ENCODE peak calls at places on chromosomes 6 and 20, in eight cellular contexts. V is transverse colon, A is suprapubic skin, B is stomach, G is A549, E is ovary, F is K562, D is HepG2. X is an unnamed sample.

GRCh38 chr6:165439928-165440554 is 130.6 kb upstream of the C6orf118 start:
- DNase-seq in B (no peak), V (no peak), G (peak; percentile 69), D (peak; percentile 21), A (no peak), E (no peak), F (peak; percentile 20), X (no peak)

GRCh38 chr6:2448826-2449571 is 203.6 kb upstream of the GMDS start:
- DNase-seq in E (no peak), A (no peak), G (peak; percentile 75), V (peak; percentile 43), F (peak; percentile 72), D (peak; percentile 72), B (peak; percentile 44), X (no peak)

GRCh38 chr6:9704989-9705388 is 709.9 kb downstream of the TFAP2A start:
- DNase-seq in D (peak; percentile 3), G (peak; percentile 64), F (no peak), A (no peak), E (no peak), V (no peak), B (no peak), X (no peak)

GRCh38 chr20:58222446-58222845 is 6.0 kb downstream of the ANKRD60 start:
- DNase-seq in D (no peak), B (no peak), V (no peak), E (no peak), A (no peak), G (no peak), F (no peak), X (no peak)

GRCh38 chr20:645318-646106 is 7.5 kb downstream of the SRXN1 start:
- DNase-seq in B (peak; percentile 71), G (peak; percentile 87), A (peak; percentile 74), V (peak; percentile 74), E (peak; percentile 58), F (peak; percentile 82), D (peak; percentile 90), X (peak; percentile 38)

GRCh38 chr6:111950661-111951426 is 77.6 kb upstream of the FYN start:
- DNase-seq in F (no peak), B (no peak), D (no peak), V (no peak), G (no peak), A (peak; percentile 64), E (no peak), X (no peak)

GRCh38 chr20:57647006-57647932 is 27.0 kb upstream of the ZBP1 start:
- DNase-seq in F (no peak), E (no peak), A (peak; percentile 29), G (no peak), V (no peak), B (no peak), D (no peak), X (no peak)

GRCh38 chr6:1746919-1747460 is 137.3 kb downstream of the FOXC1 start:
- DNase-seq in A (no peak), B (no peak), V (no peak), D (no peak), G (no peak), F (no peak), E (no peak), X (no peak)

GRCh38 chr20:62501801-62502495 is 26.2 kb upstream of the GATA5 start:
- DNase-seq in E (no peak), D (no peak), F (peak; percentile 37), V (no peak), G (peak; percentile 46), B (no peak), A (no peak), X (no peak)

GRCh38 chr20:61885759-61886715 is 179.6 kb downstream of the TAF4 start:
- DNase-seq in E (no peak), D (no peak), A (no peak), G (no peak), F (no peak), B (no peak), V (no peak), X (no peak)

GRCh38 chr20:32560989-32561830 is 23.9 kb downstream of the NOL4L start:
- DNase-seq in A (no peak), V (no peak), E (no peak), F (no peak), G (no peak), B (no peak), D (no peak), X (no peak)

GRCh38 chr6:130377911-130378310 is 12.1 kb downstream of the TMEM200A start:
- DNase-seq in B (no peak), V (peak; percentile 65), D (no peak), G (no peak), F (no peak), E (no peak), A (no peak), X (no peak)

GRCh38 chr6:73706971-73707370 is 11.0 kb downstream of the CD109 start:
- DNase-seq in D (no peak), V (no peak), A (no peak), G (no peak), E (no peak), B (no peak), F (no peak), X (no peak)

GRCh38 chr6:73704798-73705197 is 8.8 kb downstream of the CD109 start:
- DNase-seq in G (no peak), V (no peak), F (no peak), D (no peak), A (no peak), B (no peak), E (no peak), X (no peak)

GRCh38 chr6:73702444-73702843 is 6.4 kb downstream of the CD109 start:
- DNase-seq in B (no peak), V (no peak), G (no peak), D (no peak), F (no peak), A (no peak), E (no peak), X (no peak)

GRCh38 chr6:73703514-73703913 is 7.5 kb downstream of the CD109 start:
- DNase-seq in A (no peak), D (no peak), F (no peak), G (no peak), E (no peak), V (no peak), B (no peak), X (no peak)

DNA sequence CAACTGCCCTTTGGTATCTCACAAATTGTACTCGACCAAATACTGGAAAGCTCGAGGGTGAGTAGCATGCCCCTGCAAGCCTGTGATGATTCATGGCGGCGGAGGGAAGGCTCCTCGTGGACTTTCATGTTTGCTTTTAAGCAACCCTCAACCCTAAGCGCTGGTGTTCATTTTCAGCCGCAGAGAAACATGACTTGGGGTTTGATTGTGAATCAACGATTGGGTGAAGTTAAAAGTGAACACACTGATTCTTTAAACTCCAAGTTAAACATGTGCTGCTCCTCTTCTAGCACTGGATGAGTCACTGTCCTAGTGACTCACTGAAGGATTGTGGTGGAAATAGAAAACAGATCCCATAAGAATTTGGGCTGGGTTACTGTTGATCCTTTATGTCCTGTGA is 8.3 kb downstream of the CD109 start:
- DNase-seq in D (peak; percentile 77), B (no peak), F (peak; percentile 28), V (no peak), A (peak; percentile 68), E (no peak), G (peak; percentile 83), X (no peak)
- TF ChIP-seq EP300 in D (peak; percentile 43), B (no peak), F (no peak), V (no peak), A (no peak), E (no peak), G (no peak), X (no peak)

DNA sequence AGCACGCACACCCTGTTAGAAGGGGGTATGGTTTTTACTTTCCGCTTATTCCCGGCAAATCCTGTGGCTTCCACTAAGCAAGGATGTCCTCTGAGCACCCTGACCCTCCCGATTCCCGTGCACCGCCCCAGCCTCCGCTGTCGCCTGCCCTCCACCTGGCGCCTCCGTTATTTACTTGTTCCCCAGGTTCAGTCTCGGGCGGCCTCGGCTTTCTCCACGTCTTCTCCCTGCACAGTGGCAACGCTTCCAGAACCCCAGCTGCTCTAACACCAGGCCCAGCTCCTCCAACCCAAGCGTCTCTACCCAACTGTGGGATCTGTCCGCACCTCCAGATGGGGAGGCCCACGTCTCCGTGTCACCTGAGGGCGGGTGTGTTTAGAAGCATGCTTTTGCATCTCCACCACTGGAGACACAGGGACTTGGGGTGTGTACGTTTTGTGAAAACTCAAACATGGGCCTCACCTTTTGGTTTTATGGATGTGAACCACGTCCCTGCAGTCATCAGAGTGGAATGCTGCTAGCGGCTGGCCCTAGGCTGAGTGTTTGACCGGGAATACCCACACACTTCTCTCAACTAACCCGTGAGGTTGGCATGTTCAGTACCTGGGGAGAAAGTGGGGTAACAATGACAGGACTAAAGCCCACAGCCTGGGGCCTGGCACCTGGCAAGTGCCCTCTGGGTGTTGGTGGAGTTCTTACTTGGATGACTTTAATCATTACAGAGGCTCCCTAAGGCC is 79.9 kb downstream of the THBS2 start:
- DNase-seq in V (no peak), A (no peak), G (no peak), D (no peak), E (no peak), F (no peak), B (no peak), X (no peak)
- TF ChIP-seq EP300 in V (no peak), A (no peak), G (no peak), D (no peak), E (no peak), F (no peak), B (no peak), X (no peak)

DNA sequence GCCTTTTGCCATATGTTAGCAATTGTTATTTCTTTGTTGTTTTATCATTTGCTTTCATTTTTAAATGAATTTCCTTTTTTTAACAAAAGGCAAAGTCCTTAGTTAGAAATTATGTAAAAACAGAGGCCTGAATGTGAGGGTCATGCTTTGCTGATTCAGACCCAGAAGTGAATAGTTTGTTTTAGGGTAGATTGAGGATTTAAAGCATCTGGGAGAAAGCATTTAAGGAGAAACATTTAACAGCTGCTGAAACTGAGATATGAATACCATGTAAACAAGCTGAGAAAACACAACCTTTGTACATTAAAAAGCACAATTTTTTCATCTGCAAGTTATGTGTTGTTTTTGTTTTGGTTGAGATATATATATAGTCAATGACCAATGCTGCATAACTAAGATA is 8.0 kb downstream of the HTR1B start:
- DNase-seq in B (no peak), F (no peak), D (no peak), E (no peak), G (no peak), A (no peak), V (no peak), X (no peak)
- TF ChIP-seq EP300 in B (no peak), F (no peak), D (no peak), E (no peak), G (no peak), A (no peak), V (no peak), X (no peak)

DNA sequence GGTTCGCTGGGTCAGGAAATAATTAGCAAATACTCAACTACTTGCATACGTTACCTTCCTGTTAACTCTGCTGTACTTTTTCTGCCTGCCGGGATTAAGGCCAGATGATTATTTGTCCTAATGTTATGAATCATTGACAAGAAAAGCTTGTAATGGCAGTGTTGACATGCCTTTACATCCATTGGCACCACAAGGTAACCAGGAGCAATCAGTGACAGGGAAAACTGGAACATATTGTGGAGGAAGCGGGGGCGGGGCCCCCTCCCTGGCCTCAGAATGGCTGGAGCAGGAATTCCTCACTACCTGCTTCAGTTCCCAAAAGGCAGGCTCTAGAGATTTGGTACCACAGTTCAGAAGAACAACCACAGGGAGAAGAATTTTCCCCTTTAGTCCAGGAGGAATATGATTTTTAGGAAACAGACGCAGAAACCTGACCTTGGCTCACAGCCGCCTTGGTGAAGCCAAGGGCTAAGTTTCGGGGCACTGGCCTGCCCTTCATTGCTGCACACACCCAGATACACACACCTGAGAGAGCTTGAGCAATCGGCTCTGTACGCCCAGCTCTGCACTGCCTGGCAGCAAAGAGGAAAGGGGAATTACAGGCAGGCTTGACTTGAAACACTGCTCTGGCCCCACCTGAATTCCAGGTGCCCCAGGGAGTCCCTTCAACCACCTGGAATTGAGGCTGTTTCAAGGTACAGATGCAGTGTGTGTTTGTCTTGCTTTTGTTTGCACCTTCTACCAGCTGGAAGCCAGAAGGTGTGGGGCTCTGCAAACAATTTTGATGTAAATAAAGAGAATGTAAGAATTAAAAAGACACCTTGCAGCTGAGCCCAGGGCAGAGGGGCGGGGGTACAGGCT is 89.8 kb downstream of the MYB start:
- DNase-seq in V (peak; percentile 83), B (peak; percentile 81), F (no peak), E (no peak), G (no peak), D (no peak), A (no peak), X (no peak)
- TF ChIP-seq EP300 in V (no peak), B (no peak), F (no peak), E (no peak), G (no peak), D (no peak), A (no peak), X (no peak)